ENCODE peak calls at places on chromosomes 1 and 21, in eight cellular contexts. E, D, Z, H, M, J, I and K are unnamed samples.
A peak's percentile ranks its signal among the peaks of the same experiment; 100 is the strongest.

GRCh38 chr1:44021581-44022321 is 9.5 kb downstream of the SLC6A9 start:
- DNase-seq in E (peak; percentile 20), D (no peak), Z (no peak), H (no peak), M (no peak), J (no peak), I (peak; percentile 25), K (no peak)

GRCh38 chr1:70143052-70143659 is 62.2 kb downstream of the LRRC40 start:
- DNase-seq in E (no peak), D (no peak), Z (peak; percentile 73), H (no peak), M (no peak), J (peak; percentile 12), I (no peak), K (no peak)

GRCh38 chr1:21447311-21447710 is 7.4 kb downstream of the NBPF3 start:
- DNase-seq in E (no peak), D (no peak), Z (no peak), H (no peak), M (no peak), J (no peak), I (no peak), K (no peak)

GRCh38 chr1:210438928-210439841 is 110.5 kb downstream of the HHAT start:
- DNase-seq in E (no peak), D (no peak), Z (peak; percentile 13), H (no peak), M (peak; percentile 94), J (peak; percentile 100), I (no peak), K (no peak)

GRCh38 chr1:28154083-28154594 is 22.4 kb downstream of the PTAFR start:
- DNase-seq in E (no peak), D (no peak), Z (no peak), H (no peak), M (no peak), J (no peak), I (no peak), K (no peak)

GRCh38 chr1:247210386-247211117 is 38.7 kb upstream of the ZNF124 start:
- DNase-seq in E (peak; percentile 98), D (peak; percentile 99), Z (peak; percentile 83), H (peak; percentile 99), M (peak; percentile 46), J (peak; percentile 29), I (peak; percentile 99), K (peak; percentile 99)

GRCh38 chr1:67814121-67814772 is 19.0 kb downstream of the GNG12 start:
- DNase-seq in E (no peak), D (no peak), Z (peak; percentile 63), H (no peak), M (no peak), J (no peak), I (no peak), K (no peak)

GRCh38 chr1:65827346-65827745 is 34.7 kb downstream of the PDE4B start:
- DNase-seq in E (no peak), D (no peak), Z (peak; percentile 21), H (no peak), M (no peak), J (no peak), I (no peak), K (no peak)

GRCh38 chr1:109080441-109081082 is 4.8 kb upstream of the TAF13 start:
- DNase-seq in E (no peak), D (no peak), Z (no peak), H (no peak), M (no peak), J (no peak), I (no peak), K (no peak)

GRCh38 chr21:44926364-44927101 is 5.8 kb upstream of the ITGB2 start:
- DNase-seq in E (no peak), D (peak; percentile 48), Z (peak; percentile 60), H (no peak), M (no peak), J (no peak), I (peak; percentile 16), K (peak; percentile 77)

GRCh38 chr1:77824694-77825355 is 45.4 kb downstream of the MIGA1 start:
- DNase-seq in E (no peak), D (peak; percentile 47), Z (no peak), H (no peak), M (no peak), J (no peak), I (no peak), K (no peak)

GRCh38 chr1:32981003-32981909 is 16.6 kb upstream of the RNF19B start:
- DNase-seq in E (peak; percentile 75), D (peak; percentile 78), Z (peak; percentile 90), H (peak; percentile 77), M (peak; percentile 50), J (no peak), I (no peak), K (peak; percentile 74)

GRCh38 chr1:62394646-62395045 is 42.2 kb upstream of the USP1 start:
- DNase-seq in E (no peak), D (no peak), Z (no peak), H (no peak), M (no peak), J (no peak), I (no peak), K (no peak)

GRCh38 chr1:177249231-177249630 is 78.5 kb downstream of the BRINP2 start:
- DNase-seq in E (no peak), D (no peak), Z (no peak), H (peak; percentile 25), M (no peak), J (no peak), I (no peak), K (no peak)

GRCh38 chr1:116737020-116737854 is 17.0 kb upstream of the CD2 start:
- DNase-seq in E (peak; percentile 36), D (no peak), Z (peak; percentile 74), H (peak; percentile 57), M (peak; percentile 3), J (no peak), I (peak; percentile 29), K (peak; percentile 86)

GRCh38 chr1:147847831-147848230 is 54.8 kb upstream of the GJA8 start:
- DNase-seq in E (no peak), D (no peak), Z (no peak), H (no peak), M (no peak), J (no peak), I (no peak), K (no peak)
- TF ChIP-seq CTCF in E (no peak), D (no peak), Z (no peak), H (no peak), M (no peak), J (no peak), I (no peak), K (no peak)

GRCh38 chr1:159444507-159444906 is 5.0 kb downstream of the OR10J1 start:
- DNase-seq in E (no peak), D (no peak), Z (no peak), H (no peak), M (no peak), J (no peak), I (no peak), K (no peak)
- TF ChIP-seq CTCF in E (no peak), D (no peak), Z (no peak), H (no peak), M (no peak), J (no peak), I (no peak), K (no peak)

DNA sequence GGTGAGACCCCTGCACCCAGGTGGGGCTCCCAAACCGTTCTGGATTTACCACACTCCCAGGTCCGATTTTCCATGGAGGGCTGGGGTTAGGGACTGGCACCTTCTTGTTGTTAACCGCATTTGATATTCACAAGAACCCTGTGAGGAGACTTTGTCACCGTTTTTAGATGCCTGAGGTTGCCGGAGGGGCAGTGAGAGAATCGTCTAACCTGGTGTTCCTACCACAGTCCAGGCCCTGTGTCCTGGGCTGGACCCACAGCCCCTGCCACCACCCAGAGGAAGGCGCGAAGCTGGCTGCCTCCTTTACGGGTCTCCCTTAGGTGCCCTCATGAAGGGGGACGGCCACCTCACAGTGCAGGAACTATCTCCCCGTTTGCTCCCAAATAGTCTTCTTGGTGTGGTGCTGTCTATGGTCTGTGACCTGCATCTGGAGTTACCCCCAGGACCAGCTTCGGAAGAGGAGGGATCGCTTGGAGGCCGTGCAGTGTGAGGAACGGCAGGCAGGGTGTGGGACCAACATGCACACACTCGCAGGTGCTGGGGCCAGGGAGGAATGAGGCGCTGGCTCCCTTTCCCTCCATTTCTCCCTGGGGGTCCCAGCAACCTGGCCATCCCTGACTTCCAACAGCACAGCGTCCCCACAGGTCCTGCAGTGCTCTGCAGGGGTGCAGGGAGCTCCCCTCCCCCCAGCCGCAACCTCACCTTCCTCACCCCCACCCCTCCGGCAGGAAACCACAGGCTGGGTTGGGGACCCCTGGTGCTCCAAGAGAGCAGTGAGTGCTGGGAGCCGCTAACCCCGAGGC is 7.0 kb downstream of the SIM2 start:
- DNase-seq in E (no peak), D (no peak), Z (no peak), H (peak; percentile 13), M (no peak), J (no peak), I (no peak), K (no peak)
- TF ChIP-seq CTCF in E (no peak), D (no peak), Z (no peak), H (no peak), M (no peak), J (peak; percentile 9), I (no peak), K (peak; percentile 62)

GRCh38 chr1:57424231-57425027 is 569 bp upstream of the DAB1 start:
- DNase-seq in E (peak; percentile 27), D (no peak), Z (peak; percentile 18), H (no peak), M (no peak), J (no peak), I (peak; percentile 29), K (no peak)
- TF ChIP-seq CTCF in E (peak; percentile 24), D (peak; percentile 32), Z (peak; percentile 68), H (no peak), M (peak; percentile 83), J (peak; percentile 84), I (peak; percentile 74), K (no peak)

DNA sequence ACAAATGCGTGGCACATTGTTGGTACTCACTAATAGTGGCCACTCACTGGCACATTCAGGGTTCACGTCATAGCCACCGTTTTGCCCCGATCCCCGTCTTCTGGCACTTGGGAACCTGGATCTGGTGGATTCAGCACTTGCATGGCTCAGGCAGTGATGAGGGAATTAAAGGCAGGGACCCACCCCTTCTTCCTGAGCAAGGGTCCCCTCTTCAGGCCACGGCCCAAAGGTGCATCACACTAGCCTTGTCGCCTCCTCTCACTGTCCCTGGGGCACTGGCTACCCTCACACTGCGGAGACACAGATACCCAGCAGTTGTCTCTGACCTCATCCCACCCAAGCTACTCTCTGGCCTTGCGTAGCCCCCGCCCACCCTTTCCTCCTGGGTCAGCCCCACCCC is 19.9 kb upstream of the LDLRAP1 start:
- DNase-seq in E (no peak), D (no peak), Z (no peak), H (no peak), M (no peak), J (no peak), I (no peak), K (peak; percentile 39)
- TF ChIP-seq CTCF in E (no peak), D (no peak), Z (peak; percentile 27), H (no peak), M (no peak), J (no peak), I (no peak), K (peak; percentile 16)